ENCODE peak calls at places on chromosomes 1 and 21, in six cellular contexts. A, P, T, R, E and U are unnamed samples.

GRCh38 chr1:198829948-198830347 is 191.1 kb downstream of the PTPRC start:
- DNase-seq in R (no peak), P (peak), E (peak), T (no peak), A (no peak), U (peak)

GRCh38 chr1:6099787-6100765 is 54.4 kb downstream of the KCNAB2 start:
- DNase-seq in A (no peak), E (no peak), T (peak), R (no peak), P (no peak), U (no peak)

GRCh38 chr1:10943991-10944730 is 68.3 kb upstream of the TARDBP start:
- DNase-seq in E (peak), P (no peak), T (no peak), A (no peak), R (no peak), U (peak)

GRCh38 chr1:54982739-54983138 is 2.3 kb downstream of the TMEM61 start:
- DNase-seq in P (no peak), E (no peak), T (no peak), R (no peak), A (no peak), U (no peak)

GRCh38 chr1:115492880-115493279 is 148.9 kb upstream of the VANGL1 start:
- DNase-seq in E (peak), P (no peak), T (no peak), R (no peak), A (no peak), U (no peak)

GRCh38 chr1:40866408-40866788 is 4.2 kb upstream of the CITED4 start:
- DNase-seq in T (no peak), P (no peak), A (no peak), R (no peak), E (no peak), U (no peak)

GRCh38 chr1:17128361-17128760 is 9.1 kb upstream of the PADI2 start:
- DNase-seq in A (no peak), E (peak), T (no peak), R (no peak), P (no peak), U (peak)

GRCh38 chr1:6033986-6034749 is 11.5 kb upstream of the KCNAB2 start:
- DNase-seq in A (no peak), E (no peak), R (no peak), P (peak), T (peak), U (no peak)

GRCh38 chr1:46479744-46480350 is 9.8 kb upstream of the DMBX1 start:
- DNase-seq in A (no peak), T (no peak), E (no peak), R (no peak), P (no peak), U (no peak)

GRCh38 chr1:43288058-43288784 is 2.8 kb upstream of the C1orf210 start:
- DNase-seq in P (no peak), T (no peak), R (no peak), A (no peak), E (no peak), U (no peak)

GRCh38 chr1:7769673-7770412 is 1.3 kb upstream of the VAMP3 start:
- DNase-seq in T (no peak), A (no peak), P (no peak), R (no peak), E (no peak), U (no peak)

GRCh38 chr21:38358666-38359065 is 101.9 kb downstream of the KCNJ15 start:
- DNase-seq in A (no peak), R (no peak), E (no peak), T (no peak), P (no peak), U (no peak)

GRCh38 chr1:29849038-29849750 is 612.9 kb downstream of the PTPRU start:
- DNase-seq in A (no peak), R (peak), T (no peak), P (peak), E (peak), U (no peak)

GRCh38 chr1:153527023-153527724 is 8.6 kb downstream of the S100A6 start:
- DNase-seq in P (no peak), E (no peak), R (no peak), A (no peak), T (no peak), U (no peak)

GRCh38 chr1:39158330-39159086 is 46.0 kb upstream of the MACF1 start:
- DNase-seq in T (no peak), P (peak), E (no peak), R (no peak), A (no peak), U (peak)

GRCh38 chr21:29676395-29676794 is 263.4 kb downstream of the GRIK1 start:
- DNase-seq in P (no peak), T (no peak), E (no peak), A (no peak), R (no peak), U (no peak)

GRCh38 chr1:11134352-11135266 is 34.9 kb upstream of the EXOSC10 start:
- DNase-seq in A (no peak), P (no peak), E (peak), R (no peak), T (no peak), U (no peak)

GRCh38 chr21:45017376-45017960 is 56.9 kb upstream of the ADARB1 start:
- DNase-seq in T (peak), R (no peak), E (no peak), P (no peak), A (no peak), U (no peak)

GRCh38 chr1:54324031-54324654 is 82.1 kb downstream of the SSBP3 start:
- DNase-seq in P (no peak), A (no peak), E (no peak), T (no peak), R (no peak), U (no peak)

GRCh38 chr1:9631613-9632012 is 19.9 kb upstream of the PIK3CD start:
- DNase-seq in A (no peak), R (no peak), T (no peak), P (no peak), E (no peak), U (no peak)

GRCh38 chr21:18403685-18404084 is at the start of gene TMPRSS15:
- DNase-seq in A (no peak), P (no peak), T (no peak), E (no peak), R (no peak), U (no peak)

GRCh38 chr1:151759241-151759640 is 4.1 kb downstream of the MRPL9 start:
- DNase-seq in P (no peak), R (no peak), A (no peak), E (peak), T (no peak), U (no peak)

GRCh38 chr1:219067350-219067712 is 106.3 kb upstream of the LYPLAL1 start:
- DNase-seq in E (no peak), R (no peak), P (no peak), T (no peak), A (no peak), U (no peak)

GRCh38 chr1:177032434-177032833 is 132.1 kb downstream of the ASTN1 start:
- DNase-seq in T (no peak), P (no peak), R (no peak), E (no peak), A (no peak), U (no peak)

GRCh38 chr1:115515270-115515669 is 126.5 kb upstream of the VANGL1 start:
- DNase-seq in T (no peak), A (no peak), P (no peak), E (no peak), R (no peak), U (no peak)

GRCh38 chr1:234315091-234315541 is 58.1 kb upstream of the COA6 start:
- DNase-seq in E (peak), A (no peak), R (no peak), P (peak), T (no peak), U (peak)

DNA sequence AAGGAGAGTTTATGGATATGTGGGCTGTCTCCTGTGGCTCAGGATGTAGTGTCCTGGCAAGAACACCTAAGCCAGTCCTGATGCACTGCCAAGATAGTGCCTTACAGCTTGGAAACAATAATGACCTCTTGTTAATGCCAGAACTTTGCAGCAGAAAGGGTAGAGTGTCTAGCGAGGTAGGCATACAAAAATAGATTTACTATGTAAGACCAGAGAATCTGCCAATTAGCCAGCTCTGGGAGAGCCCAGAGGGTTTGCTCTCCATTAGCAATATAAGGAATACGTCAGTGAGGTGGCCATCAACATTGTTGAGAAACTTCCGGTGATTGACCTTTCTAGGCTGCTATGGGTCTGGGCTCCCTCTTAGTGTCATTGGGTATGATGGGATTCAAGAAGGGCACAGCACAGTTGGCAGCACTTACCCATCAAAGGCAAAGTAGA is 178.5 kb upstream of the GALNT2 start:
- DNase-seq in T (no peak), R (no peak), E (no peak), P (no peak), A (no peak), U (no peak)
- H3K4me3 ChIP-seq in T (no peak), R (no peak), E (no peak), P (no peak), A (no peak), U (no peak)

GRCh38 chr1:228457396-228458176 is 29.6 kb upstream of the RNF187 start:
- DNase-seq in T (peak), P (peak), E (peak), R (peak), A (peak), U (peak)
- TF ChIP-seq CTCF in T (peak), P (peak), E (peak), R (peak), A (no peak), U (peak)

GRCh38 chr1:100065969-100066227 is 66.8 kb downstream of the SASS6 start:
- DNase-seq in E (no peak), T (no peak), R (no peak), P (no peak), A (no peak), U (no peak)
- H3K4me3 ChIP-seq in E (no peak), T (no peak), R (no peak), P (no peak), A (no peak), U (no peak)

DNA sequence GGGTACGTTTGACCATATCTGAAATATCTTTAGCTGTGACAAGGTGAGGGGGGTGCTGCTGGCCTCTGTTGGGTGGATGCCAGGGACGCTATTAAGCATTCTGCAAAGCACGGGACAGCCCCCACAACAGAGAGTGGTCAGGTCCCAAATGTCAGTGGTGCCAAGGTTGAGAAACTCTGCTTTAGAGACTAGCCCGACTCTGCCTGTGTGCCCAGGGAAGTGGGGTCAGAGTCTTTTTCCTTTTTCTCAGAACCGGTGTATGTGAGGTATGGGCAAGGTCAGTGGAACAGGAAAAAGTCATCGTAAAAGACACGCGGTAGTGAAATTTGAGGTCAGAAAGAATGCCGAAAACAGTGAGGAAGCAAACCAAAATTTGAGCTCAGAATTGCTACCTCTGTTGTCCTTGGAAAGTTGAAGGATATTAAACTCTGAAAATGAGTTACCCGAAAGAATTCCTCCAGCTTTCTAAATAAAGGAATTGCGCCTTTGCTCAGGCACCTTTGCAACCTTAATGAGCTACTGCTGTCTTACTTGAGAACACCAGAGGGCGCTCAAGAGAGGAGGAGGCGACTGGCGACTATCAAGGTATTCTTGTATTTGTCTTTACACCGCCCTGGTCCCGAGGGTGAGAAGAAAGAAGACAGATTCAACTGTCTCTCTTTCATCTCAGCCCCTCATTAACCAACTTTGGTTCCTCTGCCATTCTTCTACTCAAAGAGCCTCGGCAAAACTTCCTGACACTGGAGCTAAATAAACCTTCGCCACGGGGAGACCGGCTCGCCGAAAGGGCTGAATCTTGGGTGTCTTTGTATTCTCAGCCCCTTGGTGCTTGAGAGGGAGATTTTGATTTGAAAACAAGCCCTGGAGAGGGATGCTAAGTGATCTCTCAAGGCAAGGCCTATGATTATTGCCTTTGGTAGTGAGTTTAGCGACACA is 85.4 kb upstream of the OLIG2 start:
- DNase-seq in R (no peak), A (peak), E (peak), P (peak), T (no peak), U (peak)
- TF ChIP-seq CTCF in R (peak), A (peak), E (peak), P (peak), T (peak), U (peak)

DNA sequence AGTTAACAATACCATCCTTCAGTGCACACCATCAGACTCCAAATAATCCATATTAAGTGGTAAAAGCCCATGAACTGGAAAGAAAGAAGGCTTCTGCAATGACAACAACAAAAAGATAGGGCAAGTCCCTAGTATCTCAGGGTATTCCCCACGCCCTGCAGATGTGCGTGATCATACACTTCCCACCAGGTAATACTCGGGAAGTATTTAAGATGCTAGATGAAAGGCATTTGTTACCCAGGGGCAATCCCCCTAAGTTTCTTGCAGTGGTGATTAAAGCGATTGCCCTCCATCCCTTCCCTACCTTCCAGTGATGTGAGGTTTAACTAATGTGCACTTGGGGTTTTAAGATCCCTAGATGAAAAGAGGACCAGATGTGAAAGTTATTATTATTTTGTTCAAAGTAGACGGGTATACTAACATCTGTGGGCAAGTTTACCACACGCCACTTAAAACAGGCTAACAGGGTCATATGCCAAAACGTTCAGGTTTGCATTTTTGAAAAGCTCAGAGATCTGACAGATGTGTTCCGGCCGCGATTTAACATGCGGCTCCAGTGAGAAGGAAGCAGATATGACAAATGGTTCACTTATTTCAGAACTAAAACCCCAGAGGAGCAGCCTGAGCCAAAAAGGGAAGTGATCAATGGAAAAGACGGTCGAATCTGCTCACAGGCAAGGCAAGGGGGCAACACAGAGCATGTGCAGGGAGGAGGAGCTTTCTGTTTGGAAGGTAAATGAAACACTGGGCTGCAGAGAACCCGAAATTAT is 17.4 kb downstream of the TIAM1 start:
- DNase-seq in T (no peak), P (peak), E (peak), A (peak), R (peak), U (no peak)
- H3K4me3 ChIP-seq in T (no peak), P (peak), E (no peak), A (no peak), R (peak), U (no peak)

DNA sequence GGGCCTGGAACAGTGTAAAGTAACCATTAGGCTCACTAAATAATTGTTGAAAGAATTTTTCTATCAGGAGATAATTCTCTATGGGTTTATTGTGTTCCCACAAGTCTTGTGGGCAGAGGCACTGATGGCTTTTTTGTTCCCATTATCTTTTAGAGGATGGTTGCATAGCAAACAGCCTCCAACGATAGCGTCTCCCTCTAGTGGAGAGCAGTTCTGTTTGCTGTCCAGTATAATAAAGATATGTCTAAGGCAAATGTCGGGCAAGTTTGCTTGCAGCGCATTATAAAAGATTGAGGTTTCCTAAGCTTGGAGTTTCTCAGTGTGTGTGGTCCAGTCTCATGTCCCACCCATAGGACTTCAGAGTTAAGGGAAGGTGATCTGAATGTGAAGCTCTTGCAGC is 1.3 kb upstream of the SLC6A17 start:
- DNase-seq in R (no peak), P (peak), E (no peak), T (no peak), A (no peak), U (no peak)
- TF ChIP-seq CTCF in R (peak), P (peak), E (peak), T (no peak), A (no peak), U (peak)

GRCh38 chr1:1063945-1064831 is 9.9 kb downstream of the RNF223 start:
- DNase-seq in A (peak), P (peak), T (peak), R (peak), E (peak), U (peak)
- H3K4me3 ChIP-seq in A (no peak), P (peak), T (peak), R (peak), E (no peak), U (no peak)

GRCh38 chr21:22552390-22552789 is 1554.2 kb downstream of the NCAM2 start:
- DNase-seq in E (no peak), P (no peak), T (no peak), R (no peak), A (no peak), U (no peak)
- TF ChIP-seq CTCF in E (no peak), P (no peak), T (no peak), R (no peak), A (no peak), U (no peak)

GRCh38 chr1:111814305-111814628 is 58.6 kb downstream of the DDX20 start:
- DNase-seq in A (no peak), R (no peak), E (no peak), P (no peak), T (no peak), U (no peak)
- H3K4me3 ChIP-seq in A (no peak), R (no peak), E (no peak), P (no peak), T (no peak), U (no peak)